ENCODE peak calls at places on chromosomes 1 and 21, in five cellular contexts. E is ovary; Q is OCI-LY7; U is psoas muscle; L is effector memory CD4-positive, alpha-beta T cell. W is an unnamed sample.

GRCh38 chr1:31627301-31627929 is 9.9 kb downstream of the HCRTR1 start:
- DNase-seq in U (peak; percentile 91), L (no peak), E (peak; percentile 42), Q (no peak), W (no peak)

GRCh38 chr1:13699510-13699909 is 478 bp upstream of the PRDM2 start:
- DNase-seq in L (no peak), U (no peak), Q (no peak), E (peak; percentile 35), W (no peak)

GRCh38 chr1:9859252-9860014 is 35.7 kb upstream of the CLSTN1 start:
- DNase-seq in U (peak; percentile 26), Q (no peak), L (no peak), E (no peak), W (no peak)

GRCh38 chr1:228735871-228736586 is 750 bp downstream of the RHOU start:
- DNase-seq in Q (no peak), U (peak; percentile 73), L (no peak), E (peak; percentile 67), W (no peak)

GRCh38 chr1:95072117-95072516 is 634 bp downstream of the ALG14 start:
- DNase-seq in U (no peak), L (no peak), E (no peak), Q (peak; percentile 3), W (no peak)

GRCh38 chr21:26007911-26008579 is 162.5 kb downstream of the APP start:
- DNase-seq in L (no peak), Q (no peak), E (no peak), U (no peak), W (no peak)

GRCh38 chr1:204280562-204280961 is 66.8 kb upstream of the GOLT1A start:
- DNase-seq in Q (no peak), E (no peak), L (no peak), U (no peak), W (no peak)

GRCh38 chr1:12604114-12604874 is 13.7 kb downstream of the DHRS3 start:
- DNase-seq in L (peak; percentile 51), U (no peak), Q (no peak), E (peak; percentile 72), W (peak; percentile 23)

GRCh38 chr21:28485301-28486022 is 507.2 kb downstream of the LTN1 start:
- DNase-seq in L (no peak), Q (no peak), E (no peak), U (no peak), W (no peak)

GRCh38 chr1:63523738-63524137 is 413 bp downstream of the EFCAB7 start:
- DNase-seq in U (no peak), E (no peak), Q (peak; percentile 21), L (no peak), W (no peak)

GRCh38 chr1:12439083-12439482 is 178.9 kb downstream of the DHRS3 start:
- DNase-seq in L (no peak), Q (no peak), E (no peak), U (no peak), W (no peak)

GRCh38 chr1:32094721-32095521 is 12.9 kb upstream of the KPNA6 start:
- DNase-seq in Q (no peak), U (no peak), E (no peak), L (no peak), W (no peak)

GRCh38 chr1:115302390-115302961 is 35.6 kb downstream of the NGF start:
- DNase-seq in E (peak; percentile 71), U (no peak), L (no peak), Q (no peak), W (no peak)

GRCh38 chr1:183632964-183633363 is 2.6 kb downstream of the ARPC5 start:
- DNase-seq in U (no peak), L (no peak), Q (peak; percentile 33), E (no peak), W (no peak)

GRCh38 chr1:115189814-115190541 is 100.7 kb upstream of the TSPAN2 start:
- DNase-seq in U (no peak), E (peak; percentile 34), Q (no peak), L (no peak), W (no peak)

GRCh38 chr1:87959236-87959635 is 630.6 kb downstream of the LMO4 start:
- DNase-seq in L (no peak), U (no peak), Q (no peak), E (no peak), W (no peak)

GRCh38 chr1:7313081-7313546 is 458.0 kb upstream of the VAMP3 start:
- DNase-seq in Q (no peak), U (no peak), L (no peak), E (no peak), W (no peak)

GRCh38 chr1:62311473-62311943 is 7.7 kb downstream of the KANK4 start:
- DNase-seq in E (no peak), U (no peak), L (no peak), Q (no peak), W (no peak)

GRCh38 chr1:155873860-155874259 is 14.5 kb downstream of the SYT11 start:
- DNase-seq in E (no peak), U (no peak), Q (no peak), L (no peak), W (no peak)

GRCh38 chr1:43994794-43995790 is 3.7 kb downstream of the CCDC24 start:
- DNase-seq in L (no peak), U (no peak), E (no peak), Q (peak; percentile 56), W (no peak)

GRCh38 chr1:214234635-214235025 is 46.3 kb upstream of the SMYD2 start:
- DNase-seq in Q (no peak), U (no peak), L (no peak), E (no peak), W (no peak)

DNA sequence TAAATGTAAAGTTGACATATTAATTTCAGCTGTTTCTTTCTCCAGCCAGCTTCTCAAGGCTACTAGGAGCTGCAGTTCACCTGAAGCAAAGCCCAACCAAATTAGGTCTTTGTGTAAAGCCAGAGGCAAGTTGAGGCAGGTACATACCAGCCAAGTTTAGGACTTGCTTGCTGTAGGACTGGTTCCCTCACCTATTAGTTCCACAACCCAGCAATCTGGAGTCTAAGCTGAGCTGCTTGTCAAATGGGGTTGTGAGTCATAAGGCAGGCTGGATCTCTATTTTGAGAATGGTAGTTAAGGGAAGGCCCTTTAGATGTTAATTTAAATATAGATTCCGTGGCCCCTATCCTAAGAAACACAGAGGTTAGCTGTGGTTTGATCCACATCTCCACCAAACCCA is 7.6 kb upstream of the FLG2 start:
- DNase-seq in L (no peak), Q (no peak), U (no peak), E (no peak), W (no peak)
- H3K9me3 ChIP-seq in L (no peaks in the 10 kb centered on the region), Q (no peaks in the 10 kb centered on the region), U (peaks cover 4% of the 10 kb centered on the region), E (peaks cover 4% of the 10 kb centered on the region), W (no peaks in the 10 kb centered on the region)

DNA sequence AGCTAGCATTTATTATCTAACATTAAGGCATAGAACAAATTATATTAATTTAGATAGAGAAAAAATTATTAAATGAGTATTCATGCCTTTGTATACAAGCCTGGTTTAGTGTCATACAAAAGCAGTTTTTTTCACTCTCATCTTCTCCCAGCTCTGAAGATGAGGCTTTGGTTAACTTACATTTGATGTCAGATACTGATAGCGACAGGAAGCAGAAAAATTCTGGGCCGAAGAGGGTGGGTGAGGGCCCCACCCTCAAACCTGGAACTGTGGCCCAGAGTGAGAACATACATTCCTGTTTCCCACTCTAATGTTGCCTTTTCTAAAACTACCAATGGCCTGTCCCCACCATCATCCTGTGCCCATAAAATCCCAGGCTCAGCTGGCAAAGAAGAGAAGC is 15.0 kb downstream of the OR2T1 start:
- DNase-seq in U (no peak), E (no peak), L (no peak), Q (no peak), W (no peak)
- H3K9me3 ChIP-seq in U (no peaks in the 10 kb centered on the region), E (no peaks in the 10 kb centered on the region), L (no peaks in the 10 kb centered on the region), Q (peaks cover 6% of the 10 kb centered on the region), W (no peaks in the 10 kb centered on the region)

DNA sequence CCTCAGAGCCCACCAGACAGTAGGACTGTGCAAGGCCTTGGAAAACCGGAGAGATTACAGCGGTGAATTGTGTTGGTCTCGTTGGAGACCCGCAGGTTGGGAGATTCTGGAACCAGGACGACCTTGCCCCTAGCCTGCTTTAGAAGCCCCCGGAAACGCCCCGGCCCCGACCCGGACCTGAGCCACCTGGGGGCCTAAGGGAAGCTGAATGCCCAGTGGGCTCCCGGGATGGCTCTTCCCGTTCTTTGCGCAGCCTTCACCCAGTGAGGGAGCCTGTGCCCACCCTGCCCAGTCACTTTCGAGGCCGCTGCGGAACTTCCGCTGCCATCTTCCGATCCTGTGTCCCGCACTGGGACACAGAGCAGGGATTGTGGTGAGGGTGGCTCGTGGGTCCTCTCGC is 254.4 kb downstream of the FAM72C start:
- DNase-seq in E (no peak), L (no peak), Q (no peak), U (no peak), W (no peak)
- H3K9me3 ChIP-seq in E (no peaks in the 10 kb centered on the region), L (no peaks in the 10 kb centered on the region), Q (no peaks in the 10 kb centered on the region), U (no peaks in the 10 kb centered on the region), W (no peaks in the 10 kb centered on the region)

DNA sequence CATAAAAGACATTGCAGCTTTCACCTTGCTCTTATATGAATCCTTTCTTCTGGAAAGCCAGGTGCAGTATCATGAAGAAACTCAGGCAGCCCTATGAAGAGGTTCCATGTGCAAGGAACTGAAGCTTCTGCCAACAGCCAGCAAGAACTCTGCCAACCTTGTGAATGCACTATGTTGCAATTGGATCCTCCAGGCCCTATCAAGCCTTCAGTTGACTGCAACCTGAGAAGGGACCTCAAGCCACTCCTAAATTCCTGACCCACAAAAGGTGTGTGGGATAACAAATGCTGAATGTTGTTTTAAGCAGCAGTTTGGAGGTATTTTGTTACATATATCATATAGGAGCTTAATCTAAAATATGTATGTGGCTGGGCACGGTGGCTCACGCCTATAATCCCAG is 84.0 kb downstream of the RERE start:
- DNase-seq in E (no peak), Q (no peak), U (no peak), L (no peak), W (no peak)
- H3K9me3 ChIP-seq in E (no peaks in the 10 kb centered on the region), Q (no peaks in the 10 kb centered on the region), U (peaks cover 5% of the 10 kb centered on the region), L (no peaks in the 10 kb centered on the region), W (no peaks in the 10 kb centered on the region)

DNA sequence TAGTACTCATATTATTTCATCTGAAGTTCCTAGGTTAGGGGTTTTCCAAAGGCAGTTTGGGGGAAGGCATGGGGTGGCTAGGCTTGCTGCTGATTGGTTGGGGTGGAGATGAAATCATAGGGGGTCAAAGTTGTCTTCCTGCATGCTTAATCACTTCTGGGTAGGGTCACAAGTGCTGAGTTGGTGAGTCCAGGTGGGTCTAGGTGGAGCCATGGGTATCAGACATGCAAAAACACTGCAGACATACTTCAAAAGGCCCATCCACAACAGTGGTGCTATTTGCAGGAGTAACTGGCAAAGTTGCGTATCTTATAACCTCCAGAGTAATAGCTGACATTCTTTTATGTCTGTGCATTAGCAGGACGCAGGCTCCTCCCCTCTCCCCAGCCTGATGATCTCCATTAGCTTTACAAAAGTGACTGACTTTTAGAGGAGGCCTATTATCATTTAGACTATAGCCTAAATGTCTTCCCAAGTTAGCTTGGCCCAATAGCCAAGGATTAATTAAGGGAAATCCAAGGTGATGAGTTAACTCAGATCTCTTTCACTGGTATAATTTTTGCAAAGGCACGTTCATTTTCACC is 374.4 kb upstream of the PRMT6 start:
- DNase-seq in U (no peak), E (no peak), Q (no peak), L (no peak), W (no peak)
- H3K9me3 ChIP-seq in U (no peaks in the 10 kb centered on the region), E (no peaks in the 10 kb centered on the region), Q (no peaks in the 10 kb centered on the region), L (no peaks in the 10 kb centered on the region), W (no peaks in the 10 kb centered on the region)

GRCh38 chr1:41169799-41170180 is 72.3 kb downstream of the SCMH1 start:
- DNase-seq in Q (no peak), U (no peak), L (no peak), E (no peak), W (no peak)
- H3K9me3 ChIP-seq in Q (peaks cover 29% of the 10 kb centered on the region), U (no peaks in the 10 kb centered on the region), L (no peaks in the 10 kb centered on the region), E (no peaks in the 10 kb centered on the region), W (peaks cover 8% of the 10 kb centered on the region)

W was measured in T-helper 17 cell.